ENCODE peak calls at places on chromosome 6, in five cellular contexts. T, V, G, P and C are unnamed samples.

GRCh38 chr6:43718387-43719105 is 31.0 kb upstream of the MRPS18A start:
- DNase-seq in G (no peak), T (no peak), V (no peak), P (no peak), C (no peak)

GRCh38 chr6:32070814-32071466 is 32.7 kb downstream of the CYP21A2 start:
- DNase-seq in P (no peak), T (peak), V (no peak), G (no peak), C (no peak)

GRCh38 chr6:73515204-73516101 is 5.4 kb downstream of the EEF1A1 start:
- DNase-seq in G (peak), V (no peak), P (peak), T (peak), C (peak)

GRCh38 chr6:167691566-167692312 is 135.0 kb upstream of the AFDN start:
- DNase-seq in V (no peak), T (no peak), P (no peak), G (no peak), C (no peak)

GRCh38 chr6:1703091-1703855 is 93.6 kb downstream of the FOXC1 start:
- DNase-seq in V (no peak), T (no peak), G (no peak), P (no peak), C (no peak)

GRCh38 chr6:161009991-161010390 is 18.4 kb downstream of the MAP3K4 start:
- DNase-seq in G (no peak), P (no peak), T (no peak), V (no peak), C (no peak)

GRCh38 chr6:110738899-110739365 is 76.3 kb downstream of the CDK19 start:
- DNase-seq in V (no peak), P (no peak), T (no peak), G (no peak), C (no peak)

GRCh38 chr6:63245908-63246307 is 34.6 kb downstream of the FKBP1C start:
- DNase-seq in V (no peak), T (no peak), G (no peak), P (no peak), C (peak)

GRCh38 chr6:47007657-47008396 is 34.3 kb downstream of the ADGRF1 start:
- DNase-seq in P (no peak), T (no peak), G (no peak), V (no peak), C (no peak)

GRCh38 chr6:25307805-25308494 is 28.8 kb downstream of the CARMIL1 start:
- DNase-seq in G (no peak), P (no peak), V (no peak), T (no peak), C (no peak)

GRCh38 chr6:77178821-77179220 is 284.5 kb downstream of the HTR1B start:
- DNase-seq in P (peak), V (no peak), T (no peak), G (no peak), C (no peak)

GRCh38 chr6:110708295-110708965 is 106.8 kb downstream of the CDK19 start:
- DNase-seq in T (no peak), G (no peak), V (no peak), P (no peak), C (no peak)

GRCh38 chr6:52552278-52552643 is 24.6 kb downstream of the TRAM2 start:
- DNase-seq in T (no peak), P (no peak), V (no peak), G (no peak), C (no peak)

GRCh38 chr6:169008641-169009040 is 245.0 kb downstream of the THBS2 start:
- DNase-seq in V (no peak), P (no peak), T (no peak), G (no peak), C (no peak)

GRCh38 chr6:63904844-63905243 is 269.2 kb downstream of the PHF3 start:
- DNase-seq in V (no peak), T (no peak), P (peak), G (no peak), C (no peak)

GRCh38 chr6:132487762-132488161 is 25.2 kb downstream of the STX7 start:
- DNase-seq in T (no peak), P (no peak), G (no peak), V (no peak), C (no peak)

GRCh38 chr6:38176797-38177751 is 357.5 kb downstream of the ZFAND3 start:
- DNase-seq in G (no peak), P (no peak), V (no peak), T (no peak), C (no peak)

GRCh38 chr6:155782320-155782730 is 326.7 kb upstream of the NOX3 start:
- DNase-seq in G (no peak), P (peak), T (no peak), V (no peak), C (no peak)

GRCh38 chr6:37709250-37709931 is 11.7 kb upstream of the MDGA1 start:
- DNase-seq in V (no peak), P (no peak), G (no peak), T (no peak), C (no peak)

GRCh38 chr6:162363757-162364156 is 363.8 kb downstream of the PRKN start:
- DNase-seq in P (no peak), T (no peak), G (no peak), V (no peak), C (no peak)

GRCh38 chr6:148743476-148743875 is 3.4 kb upstream of the UST start:
- DNase-seq in G (no peak), V (no peak), P (no peak), T (no peak), C (no peak)

GRCh38 chr6:78611886-78612480 is 255.4 kb upstream of the IRAK1BP1 start:
- DNase-seq in V (no peak), P (peak), G (peak), T (no peak), C (no peak)

GRCh38 chr6:111938710-111939109 is 65.5 kb upstream of the FYN start:
- DNase-seq in T (no peak), G (no peak), V (no peak), P (peak), C (no peak)

GRCh38 chr6:14621518-14621917 is 503.9 kb downstream of the CD83 start:
- DNase-seq in P (no peak), T (no peak), V (no peak), G (no peak), C (no peak)

GRCh38 chr6:1079525-1079924 is 232.4 kb upstream of the FOXQ1 start:
- DNase-seq in G (no peak), P (no peak), V (no peak), T (no peak), C (peak)

GRCh38 chr6:108608453-108609275 is 47.9 kb downstream of the FOXO3 start:
- DNase-seq in G (no peak), P (peak), T (no peak), V (no peak), C (no peak)

GRCh38 chr6:13352165-13352564 is 23.8 kb upstream of the TBC1D7 start:
- DNase-seq in P (no peak), G (no peak), V (no peak), T (no peak), C (no peak)

GRCh38 chr6:97147421-97147820 is 135.6 kb downstream of the MMS22L start:
- DNase-seq in T (no peak), P (no peak), G (no peak), V (no peak), C (no peak)

GRCh38 chr6:36246511-36247268 is 23.2 kb upstream of the PNPLA1 start:
- DNase-seq in G (no peak), P (peak), V (no peak), T (no peak), C (no peak)

GRCh38 chr6:33297956-33298772 is 578 bp downstream of the RGL2 start:
- DNase-seq in G (peak), V (no peak), P (peak), T (peak), C (peak)

GRCh38 chr6:158648682-158649131 is 1.1 kb upstream of the SYTL3 start:
- DNase-seq in P (peak), T (no peak), G (peak), V (no peak), C (no peak)

GRCh38 chr6:121627761-121628160 is 192.3 kb downstream of the GJA1 start:
- DNase-seq in G (no peak), T (no peak), V (no peak), P (no peak), C (no peak)